ENCODE peak calls at places on chromosomes 4 and X, in seven cellular contexts. A, S, I, T, P, C and W are unnamed samples.

GRCh38 chrX:97538745-97539144 is 655.0 kb downstream of the RPA4 start:
- DNase-seq in A (no peak), T (no peak), S (no peak), P (no peak), C (no peak), I (no peak), W (no peak)

GRCh38 chr4:18020671-18021469 is 685 bp downstream of the LCORL start:
- DNase-seq in A (peak), T (peak), I (peak), S (peak), P (peak), C (no peak), W (peak)

GRCh38 chr4:125283702-125284279 is 31.0 kb upstream of the FAT4 start:
- DNase-seq in P (no peak), I (no peak), S (no peak), C (no peak), A (no peak), T (peak), W (no peak)

GRCh38 chr4:8488791-8489369 is 48.3 kb downstream of the TRMT44 start:
- DNase-seq in I (no peak), C (no peak), A (no peak), S (no peak), T (no peak), P (no peak), W (no peak)

GRCh38 chrX:107825698-107826285 is at the start of gene MID2:
- DNase-seq in A (no peak), S (peak), I (peak), P (peak), T (peak), C (peak), W (no peak)

GRCh38 chrX:87975365-87975764 is 457.8 kb downstream of the KLHL4 start:
- DNase-seq in I (no peak), S (no peak), P (no peak), A (no peak), C (no peak), T (no peak), W (no peak)

GRCh38 chr4:74374561-74375327 is 9.8 kb downstream of the EREG start:
- DNase-seq in A (no peak), C (no peak), S (no peak), I (peak), P (no peak), T (peak), W (peak)

GRCh38 chrX:11355259-11355909 is 62.2 kb downstream of the AMELX start:
- DNase-seq in A (no peak), I (no peak), S (no peak), P (no peak), C (no peak), T (no peak), W (no peak)

GRCh38 chr4:102008711-102009110 is 218.2 kb downstream of the BANK1 start:
- DNase-seq in C (no peak), A (no peak), P (no peak), S (no peak), T (peak), I (no peak), W (no peak)

GRCh38 chrX:140274761-140275525 is 229.9 kb downstream of the SOX3 start:
- DNase-seq in T (peak), I (peak), S (no peak), A (no peak), C (no peak), P (no peak), W (no peak)

GRCh38 chr4:105025263-105026017 is 121.2 kb upstream of the TET2 start:
- DNase-seq in P (no peak), I (no peak), A (no peak), C (no peak), S (no peak), T (no peak), W (no peak)

GRCh38 chrX:109732319-109732779 is 708 bp downstream of the ACSL4 start:
- DNase-seq in I (peak), T (peak), A (no peak), C (peak), P (peak), S (peak), W (no peak)

GRCh38 chr4:173288296-173288695 is 45.9 kb downstream of the HMGB2 start:
- DNase-seq in C (peak), I (no peak), S (peak), P (peak), A (peak), T (peak), W (peak)

GRCh38 chrX:39450578-39450977 is 647.2 kb downstream of the BCOR start:
- DNase-seq in P (no peak), S (peak), A (no peak), T (no peak), I (no peak), C (no peak), W (no peak)

GRCh38 chr4:89284828-89285227 is 22.8 kb downstream of the GPRIN3 start:
- DNase-seq in P (no peak), C (no peak), A (no peak), I (no peak), T (no peak), S (no peak), W (no peak)

GRCh38 chr4:3810111-3810680 is 44.0 kb downstream of the ADRA2C start:
- DNase-seq in T (no peak), I (no peak), P (no peak), S (no peak), C (no peak), A (no peak), W (no peak)

GRCh38 chr4:2395038-2395437 is 23.4 kb downstream of the ZFYVE28 start:
- DNase-seq in P (no peak), A (no peak), T (peak), C (no peak), S (no peak), I (peak), W (no peak)

GRCh38 chr4:77669911-77670590 is 64.4 kb downstream of the CXCL13 start:
- DNase-seq in S (no peak), I (no peak), C (no peak), T (no peak), A (no peak), P (no peak), W (no peak)

GRCh38 chrX:65643046-65643785 is 24.2 kb upstream of the MSN start:
- DNase-seq in I (no peak), P (no peak), A (no peak), C (no peak), S (no peak), T (peak), W (no peak)

GRCh38 chr4:29853843-29854242 is 866.3 kb upstream of the PCDH7 start:
- DNase-seq in I (no peak), A (no peak), C (no peak), T (no peak), P (no peak), S (no peak), W (no peak)

GRCh38 chr4:26131053-26131452 is 189.8 kb upstream of the RBPJ start:
- DNase-seq in T (no peak), I (no peak), P (no peak), C (no peak), S (peak), A (no peak), W (no peak)

GRCh38 chr4:61374612-61374920 is 174.4 kb downstream of the ADGRL3 start:
- DNase-seq in I (no peak), S (no peak), A (no peak), P (no peak), C (no peak), T (peak), W (no peak)

GRCh38 chrX:28223991-28224390 is 242.7 kb upstream of the DCAF8L1 start:
- DNase-seq in P (no peak), A (no peak), C (no peak), T (no peak), S (no peak), I (no peak), W (no peak)

GRCh38 chrX:9730752-9731151 is 34.9 kb downstream of the GPR143 start:
- DNase-seq in P (no peak), C (no peak), I (no peak), S (no peak), A (no peak), T (no peak), W (no peak)

GRCh38 chr4:145066063-145066501 is 31.9 kb downstream of the ANAPC10 start:
- DNase-seq in I (no peak), T (peak), C (no peak), A (no peak), S (no peak), P (no peak), W (no peak)

GRCh38 chrX:108186811-108187210 is 95.2 kb downstream of the ATG4A start:
- DNase-seq in T (peak), S (no peak), C (no peak), P (no peak), A (peak), I (peak), W (no peak)

GRCh38 chr4:133146574-133147198 is 2.4 kb upstream of the PCDH10 start:
- DNase-seq in P (peak), I (no peak), C (no peak), A (no peak), S (no peak), T (peak), W (peak)